ENCODE peak calls at places on chromosomes 7 and 10, in six cellular contexts. R is ELR; P is stimulated activated CD4-positive, alpha-beta T cell treated with anti-CD3 and anti-CD28 coated beads, Interleukin-1b, Interleukin-23, amount 100 ng/mL, for 24 hours; B is BE2C; L is astrocyte of the hippocampus; G is T1000. H is an unnamed sample.

GRCh38 chr7:152588350-152588749 is 87.6 kb downstream of the XRCC2 start:
- DNase-seq in P (no peak), B (no peak), R (peak), G (no peak), L (peak), H (peak)

GRCh38 chr7:47666164-47666862 is 84.4 kb upstream of the TNS3 start:
- DNase-seq in B (no peak), L (peak), R (peak), P (no peak), G (no peak), H (peak)

GRCh38 chr10:93991596-93992284 is 2.0 kb upstream of the PLCE1 start:
- DNase-seq in B (peak), P (no peak), G (peak), L (peak), R (peak), H (peak)

GRCh38 chr10:79197558-79197957 is 128.8 kb downstream of the ZMIZ1 start:
- DNase-seq in G (no peak), L (no peak), B (no peak), P (no peak), R (no peak), H (no peak)

GRCh38 chr10:118732253-118733194 is 22.2 kb downstream of the CACUL1 start:
- DNase-seq in B (no peak), R (no peak), G (no peak), P (no peak), L (peak), H (no peak)

GRCh38 chr10:4498763-4499251 is 327.2 kb upstream of the AKR1E2 start:
- DNase-seq in R (peak), P (no peak), B (no peak), L (peak), G (no peak), H (no peak)

GRCh38 chr7:158975526-158976467 is 119.4 kb downstream of the DYNC2I1 start:
- DNase-seq in B (no peak), G (no peak), P (no peak), L (no peak), R (no peak), H (no peak)

GRCh38 chr10:101130984-101131961 is at the start of gene TLX1:
- DNase-seq in R (no peak), P (no peak), L (no peak), B (peak), G (no peak), H (no peak)

GRCh38 chr7:106071356-106071998 is 40.6 kb downstream of the SYPL1 start:
- DNase-seq in B (no peak), P (no peak), G (no peak), R (no peak), L (no peak), H (no peak)

GRCh38 chr7:104956753-104957450 is 57.1 kb upstream of the KMT2E start:
- DNase-seq in R (peak), P (no peak), B (no peak), L (peak), G (no peak), H (no peak)

GRCh38 chr7:11858026-11858425 is 26.0 kb upstream of the THSD7A start:
- DNase-seq in L (no peak), B (no peak), G (no peak), R (peak), P (no peak), H (no peak)

GRCh38 chr10:67015225-67015624 is 89.4 kb downstream of the LRRTM3 start:
- DNase-seq in G (no peak), L (no peak), B (no peak), R (no peak), P (no peak), H (no peak)

GRCh38 chr7:158863611-158864506 is 7.5 kb downstream of the DYNC2I1 start:
- DNase-seq in R (peak), B (peak), G (peak), P (no peak), L (peak), H (no peak)

GRCh38 chr10:43215758-43216455 is 51.0 kb downstream of the RASGEF1A start:
- DNase-seq in P (no peak), L (no peak), B (no peak), R (no peak), G (no peak), H (no peak)

GRCh38 chr7:54529568-54529967 is 12.6 kb upstream of the VSTM2A start:
- DNase-seq in P (no peak), G (no peak), R (no peak), B (no peak), L (no peak), H (no peak)

GRCh38 chr10:12947741-12948140 is 53.8 kb downstream of the CCDC3 start:
- DNase-seq in G (no peak), L (no peak), P (no peak), B (no peak), R (no peak), H (no peak)

GRCh38 chr10:120108941-120109340 is 216.4 kb downstream of the SEC23IP start:
- DNase-seq in G (no peak), P (no peak), L (no peak), B (no peak), R (no peak), H (no peak)

GRCh38 chr7:8389898-8390642 is 43.3 kb upstream of the NXPH1 start:
- DNase-seq in G (no peak), R (peak), B (peak), P (no peak), L (peak), H (no peak)

GRCh38 chr10:71727429-71728217 is 8.0 kb upstream of the C10orf105 start:
- DNase-seq in G (no peak), L (peak), P (peak), B (peak), R (no peak), H (no peak)

GRCh38 chr7:20016669-20017068 is 200.5 kb downstream of the MACC1 start:
- DNase-seq in P (no peak), G (no peak), L (no peak), B (no peak), R (no peak), H (no peak)

GRCh38 chr10:79266543-79267312 is 80.5 kb upstream of the PPIF start:
- DNase-seq in R (peak), L (peak), P (no peak), G (peak), B (no peak), H (peak)

GRCh38 chr10:13719411-13719810 is 132.6 kb downstream of the PRPF18 start:
- DNase-seq in G (no peak), P (no peak), R (no peak), B (no peak), L (no peak), H (no peak)

GRCh38 chr10:90930971-90931841 is 10.3 kb upstream of the ANKRD1 start:
- DNase-seq in R (peak), L (peak), B (no peak), G (peak), P (no peak), H (peak)

GRCh38 chr7:14606101-14606500 is 296.4 kb downstream of the DGKB start:
- DNase-seq in P (no peak), G (no peak), R (peak), L (peak), B (no peak), H (no peak)

GRCh38 chr10:13773496-13774170 is 186.9 kb downstream of the PRPF18 start:
- DNase-seq in B (no peak), G (no peak), L (no peak), P (no peak), R (peak), H (no peak)

GRCh38 chr10:105974803-105975456 is 1189.6 kb downstream of the SORCS1 start:
- DNase-seq in R (peak), G (no peak), P (no peak), B (no peak), L (peak), H (no peak)

GRCh38 chr7:141231018-141231792 is 157.3 kb downstream of the TMEM178B start:
- DNase-seq in R (peak), B (peak), G (no peak), L (peak), P (no peak), H (no peak)

GRCh38 chr7:83732305-83732704 is 83.4 kb upstream of the SEMA3E start:
- DNase-seq in G (no peak), P (no peak), R (no peak), B (no peak), L (peak), H (no peak)

GRCh38 chr10:85936180-85936579 is 430.4 kb downstream of the GRID1 start:
- DNase-seq in G (no peak), L (no peak), P (no peak), B (no peak), R (no peak), H (no peak)

GRCh38 chr7:130141161-130141857 is 63.9 kb downstream of the TMEM209 start:
- DNase-seq in P (no peak), G (no peak), L (peak), R (no peak), B (peak), H (no peak)

GRCh38 chr10:132785433-132786278 is at the start of gene NKX6-2:
- DNase-seq in L (peak), P (no peak), R (no peak), B (no peak), G (no peak), H (no peak)

GRCh38 chr10:43249151-43249961 is 17.5 kb downstream of the RASGEF1A start:
- DNase-seq in L (no peak), B (peak), R (no peak), G (no peak), P (no peak), H (no peak)

GRCh38 chr10:72133517-72133916 is 45.2 kb upstream of the SPOCK2 start:
- DNase-seq in P (no peak), L (peak), G (no peak), B (no peak), R (peak), H (peak)

H was measured in HS-27A.